ENCODE peak calls at places on chromosomes 7 and 10, in four cellular contexts. K is spleen, M is ovary, A is heart left ventricle. C is an unnamed sample.

GRCh38 chr7:135260930-135261721 is 27.5 kb downstream of the STRA8 start:
- DNase-seq in K (no peak), M (no peak), A (no peak), C (no peak)

GRCh38 chr7:149495785-149496641 is 1.6 kb downstream of the ZNF746 start:
- DNase-seq in K (no peak), M (peak; percentile 87), A (peak; percentile 83), C (peak; percentile 85)

GRCh38 chr7:35646289-35647033 is 48.5 kb downstream of the HERPUD2 start:
- DNase-seq in K (no peak), M (no peak), A (no peak), C (no peak)

GRCh38 chr10:93541402-93542357 is 24.8 kb upstream of the FFAR4 start:
- DNase-seq in K (no peak), M (no peak), A (peak; percentile 70), C (no peak)

GRCh38 chr7:13532028-13532753 is 457.3 kb downstream of the ETV1 start:
- DNase-seq in K (no peak), M (no peak), A (no peak), C (no peak)

GRCh38 chr7:90931996-90932912 is 332.0 kb upstream of the FZD1 start:
- DNase-seq in K (no peak), M (no peak), A (no peak), C (no peak)

GRCh38 chr10:3749597-3750351 is 35.2 kb downstream of the KLF6 start:
- DNase-seq in K (no peak), M (no peak), A (peak; percentile 78), C (peak; percentile 80)

GRCh38 chr10:110483633-110484032 is 14.1 kb upstream of the DUSP5 start:
- DNase-seq in K (no peak), M (no peak), A (no peak), C (no peak)

GRCh38 chr10:34866848-34867247 is 51.8 kb upstream of the PARD3 start:
- DNase-seq in K (no peak), M (no peak), A (no peak), C (no peak)

GRCh38 chr10:124650263-124650662 is 93.9 kb downstream of the FAM53B start:
- DNase-seq in K (peak; percentile 58), M (no peak), A (no peak), C (no peak)

GRCh38 chr10:120969219-120969645 is 118.1 kb downstream of the WDR11 start:
- DNase-seq in K (no peak), M (no peak), A (no peak), C (no peak)

GRCh38 chr10:60137292-60137992 is 231.1 kb upstream of the CCDC6 start:
- DNase-seq in K (no peak), M (no peak), A (no peak), C (no peak)

GRCh38 chr7:83921798-83922607 is 272.6 kb downstream of the SEMA3A start:
- DNase-seq in K (no peak), M (no peak), A (no peak), C (no peak)

GRCh38 chr10:71351628-71352319 is 32.7 kb downstream of the SLC29A3 start:
- DNase-seq in K (no peak), M (no peak), A (no peak), C (no peak)

GRCh38 chr7:28179081-28180030 is 1.2 kb downstream of the JAZF1 start:
- DNase-seq in K (peak; percentile 97), M (peak; percentile 73), A (peak; percentile 91), C (peak; percentile 66)
- H3K4me1 ChIP-seq in K (peaks cover 32% of the 10 kb centered on the region), M (peaks cover 3% of the 10 kb centered on the region), A (peaks cover 46% of the 10 kb centered on the region), C (peaks cover 6% of the 10 kb centered on the region)

GRCh38 chr10:43417950-43418768 is 9.2 kb upstream of the HNRNPF start:
- DNase-seq in K (no peak), M (no peak), A (no peak), C (no peak)

GRCh38 chr10:43419997-43420368 is 11.0 kb upstream of the HNRNPF start:
- DNase-seq in K (no peak), M (no peak), A (no peak), C (no peak)

GRCh38 chr10:43421519-43421918 is 12.5 kb upstream of the HNRNPF start:
- DNase-seq in K (no peak), M (no peak), A (no peak), C (no peak)

GRCh38 chr10:43420369-43421200 is 11.6 kb upstream of the HNRNPF start:
- DNase-seq in K (peak; percentile 96), M (peak; percentile 87), A (peak; percentile 94), C (peak; percentile 90)

GRCh38 chr10:43421201-43421507 is 12.2 kb upstream of the HNRNPF start:
- DNase-seq in K (no peak), M (no peak), A (no peak), C (no peak)
- H3K4me3 ChIP-seq in K (peak overlapping the region; percentile 33), M (peak overlapping the region; percentile 69), A (peak overlapping the region; percentile 63), C (peak overlapping the region; percentile 63)

DNA sequence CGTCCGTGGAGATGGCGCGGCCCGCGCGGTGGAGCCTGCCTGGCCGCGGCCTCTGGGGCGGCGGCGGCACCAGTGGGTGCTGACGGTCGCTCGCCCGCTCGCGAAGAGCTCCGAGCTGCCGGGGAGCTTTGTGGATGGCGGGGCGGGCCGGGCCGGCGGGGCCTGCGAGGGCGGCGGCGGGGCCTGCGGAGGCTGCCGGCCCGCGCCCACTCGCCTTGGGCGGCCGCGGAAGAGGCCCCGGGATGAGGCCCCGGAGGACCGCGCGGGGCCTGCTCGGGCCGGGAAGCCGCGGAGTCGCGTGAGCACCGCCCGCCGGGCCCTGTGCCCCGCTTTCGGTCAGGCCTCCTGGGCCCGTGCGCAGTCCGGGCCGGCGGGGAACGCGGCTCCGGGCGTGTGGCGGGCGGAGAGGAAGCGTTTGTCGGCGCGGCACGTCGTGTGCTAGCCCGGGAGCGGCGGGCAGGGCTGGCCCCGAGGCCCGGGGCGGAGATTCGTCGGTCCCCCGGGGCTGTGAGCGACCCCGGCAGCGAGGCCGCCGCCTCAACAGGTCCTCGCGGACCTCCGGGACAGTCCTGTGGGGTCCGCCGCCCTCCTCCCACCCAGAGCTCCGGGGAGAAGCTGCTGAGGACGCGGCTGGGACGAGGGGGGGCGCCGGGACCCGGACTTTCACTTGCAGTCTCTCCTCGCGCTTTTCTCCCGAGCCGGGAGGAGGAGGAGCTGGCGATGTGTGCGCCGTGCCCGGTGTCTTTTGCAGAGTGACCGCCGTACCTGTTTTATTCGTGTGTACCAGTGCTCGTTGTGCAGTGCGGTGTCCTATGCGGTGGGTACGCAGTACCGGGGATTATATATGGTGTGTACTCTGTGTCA is 578 bp downstream of the ZMYND11 start:
- DNase-seq in K (peak; percentile 93), M (peak; percentile 75), A (peak; percentile 81), C (peak; percentile 65)
- TF ChIP-seq POLR2A in K (no peak), M (no peak), A (no peak), C (no peak)

GRCh38 chr10:70192325-70192966 is 22.1 kb upstream of the SAR1A start:
- DNase-seq in K (no peak), M (no peak), A (no peak), C (no peak)
- H3K4me1 ChIP-seq in K (no peaks in the 10 kb centered on the region), M (peaks cover 2% of the 10 kb centered on the region), A (peaks cover 20% of the 10 kb centered on the region), C (no peaks in the 10 kb centered on the region)

DNA sequence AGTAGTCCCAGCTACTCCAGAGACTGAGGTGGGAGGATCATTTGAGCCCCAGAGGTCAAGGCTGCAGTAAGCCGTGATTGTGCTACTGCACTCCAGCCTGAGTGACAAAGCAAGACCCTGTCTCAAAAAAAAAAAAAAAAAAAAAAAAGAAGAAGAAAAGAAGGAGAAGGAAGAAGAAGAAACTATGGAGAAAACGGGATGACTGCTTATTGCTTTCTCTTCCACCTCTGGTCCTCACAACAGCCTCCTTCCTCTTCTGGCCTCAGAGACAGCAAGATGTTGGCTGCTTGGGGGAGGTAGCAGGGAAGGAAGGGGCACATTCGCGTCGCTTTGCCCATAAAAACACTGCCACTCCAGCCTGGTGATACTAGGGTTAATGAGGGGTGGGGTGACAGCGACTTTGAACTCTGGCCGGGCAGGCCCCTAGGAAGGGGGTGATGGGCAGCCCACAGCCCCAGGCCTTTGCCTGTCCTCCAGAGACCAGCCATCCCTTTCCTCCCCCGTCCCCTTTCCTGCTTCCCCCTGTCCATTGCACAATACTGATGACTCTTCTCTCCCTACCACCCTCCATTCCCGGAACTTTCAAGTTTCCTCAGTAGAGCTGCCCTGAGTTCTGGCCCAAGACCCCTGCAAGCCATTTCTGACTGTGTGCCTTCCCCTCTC is 2.0 kb upstream of the CUEDC2 start:
- DNase-seq in K (no peak), M (no peak), A (no peak), C (no peak)
- H3K4me3 ChIP-seq in K (no peak overlapping the region), M (no peak overlapping the region), A (no peak overlapping the region), C (no peak overlapping the region)

DNA sequence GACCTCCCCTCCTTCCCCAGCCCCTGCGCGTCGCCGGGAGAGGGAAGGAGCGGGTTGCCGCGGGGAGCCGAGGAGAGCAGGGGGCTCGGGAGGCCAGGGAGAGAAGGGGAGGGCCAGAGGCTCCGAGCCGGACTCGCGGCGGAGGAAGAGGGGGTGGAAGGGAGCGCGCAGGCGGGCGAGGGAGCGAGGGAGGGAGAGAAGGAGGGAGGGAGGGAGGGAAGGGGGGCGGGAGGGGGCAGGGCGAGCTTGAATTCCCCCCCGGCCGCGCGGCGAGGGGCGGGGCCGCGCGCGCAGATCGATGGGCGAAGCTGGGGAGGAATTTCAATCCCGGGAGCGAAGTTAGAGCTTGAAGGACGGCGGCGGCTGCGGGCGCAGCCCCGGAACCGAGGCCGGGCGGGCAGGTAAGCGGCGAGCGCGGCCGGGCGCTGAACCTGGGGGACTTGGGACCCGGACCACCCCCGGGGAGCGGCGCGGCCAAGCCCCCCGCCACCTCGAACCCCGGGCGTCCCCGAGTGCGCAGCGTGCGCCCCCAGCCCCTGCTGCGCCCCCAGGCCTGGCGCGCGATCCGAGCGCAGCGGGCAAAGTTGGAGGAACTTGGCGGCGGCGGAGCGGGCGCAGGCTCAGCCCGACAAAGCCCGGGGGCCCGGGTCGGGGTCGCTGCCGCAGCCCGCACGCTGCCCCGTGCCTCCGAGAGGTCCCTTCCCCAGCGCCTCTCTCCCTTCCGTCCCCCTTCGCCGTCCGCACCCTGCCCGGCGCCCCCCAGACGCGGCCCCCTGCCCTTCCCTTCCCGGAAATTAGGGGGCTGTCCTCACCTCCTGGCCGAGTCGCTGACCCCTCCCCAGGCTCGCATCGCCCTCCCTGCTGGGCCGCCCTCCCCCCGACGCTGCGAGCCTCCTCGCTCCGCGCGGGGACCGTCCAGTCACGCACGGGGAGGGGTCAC is at the start of gene ELFN1:
- DNase-seq in K (peak; percentile 72), M (peak; percentile 27), A (peak; percentile 56), C (no peak)
- TF ChIP-seq POLR2A in K (no peak), M (no peak), A (no peak), C (no peak)

DNA sequence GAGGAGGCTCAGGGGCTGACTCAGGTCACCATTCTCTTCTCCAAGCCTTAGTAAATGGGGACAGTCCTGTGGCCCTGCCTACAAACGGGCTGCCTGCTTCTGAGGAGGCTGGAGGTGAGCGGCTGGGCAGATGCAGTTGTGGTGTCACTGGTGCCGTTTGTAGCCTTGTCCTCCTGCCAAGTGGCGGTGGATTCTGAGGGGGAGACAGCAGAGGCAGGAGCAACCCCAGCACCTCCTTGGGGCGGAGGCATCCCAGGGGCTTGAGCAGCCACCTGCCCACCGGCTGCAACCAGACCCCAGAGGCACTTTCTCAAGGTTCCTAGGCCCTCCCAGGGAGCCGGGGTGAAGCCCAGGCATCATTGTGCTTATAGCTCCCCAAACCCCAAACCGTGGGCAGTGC is 112.5 kb downstream of the ZMIZ1 start:
- DNase-seq in K (no peak), M (no peak), A (no peak), C (no peak)
- H3K4me1 ChIP-seq in K (peaks cover 74% of the 10 kb centered on the region), M (peaks cover 73% of the 10 kb centered on the region), A (peaks cover 100% of the 10 kb centered on the region), C (peaks cover 69% of the 10 kb centered on the region)

DNA sequence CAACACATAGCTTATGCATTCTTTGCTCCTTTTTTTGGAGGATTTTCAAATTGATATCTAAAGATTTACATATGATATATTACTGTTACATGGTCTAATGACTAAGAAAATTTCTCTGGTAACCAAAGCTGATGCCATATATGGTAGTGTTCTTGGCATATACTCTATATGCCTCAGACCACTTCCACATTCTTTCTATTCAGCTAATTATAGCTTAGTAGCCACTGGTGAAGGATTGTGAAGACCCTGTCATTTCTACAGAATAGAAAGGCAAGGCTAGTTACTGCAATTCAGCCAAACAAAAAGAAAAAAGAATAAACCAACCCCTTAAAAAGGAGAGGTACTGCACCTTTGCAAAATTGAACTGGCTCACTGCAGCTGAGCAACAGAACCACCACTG is 3.7 kb downstream of the PURB start:
- DNase-seq in K (no peak), M (no peak), A (no peak), C (no peak)
- H3K4me3 ChIP-seq in K (no peak overlapping the region), M (peak overlapping the region; percentile 21), A (peak overlapping the region; percentile 97), C (no peak overlapping the region)

C was measured in uterus.